ENCODE peak calls at places on chromosomes 4 and X, in nine cellular contexts. Q, R, O, L, U, P, J, C and B are unnamed samples.

GRCh38 chr4:78137538-78137937 is 80.4 kb downstream of the FRAS1 start:
- DNase-seq in J (no peak), L (no peak), R (no peak), Q (no peak), O (no peak), C (no peak), P (no peak), U (no peak), B (peak; percentile 12)

GRCh38 chr4:8122746-8123145 is 35.9 kb downstream of the ABLIM2 start:
- DNase-seq in U (no peak), R (no peak), Q (no peak), O (peak; percentile 35), C (no peak), L (no peak), J (no peak), P (no peak), B (no peak)

GRCh38 chrX:124388562-124388961 is 42.2 kb downstream of the SH2D1A start:
- DNase-seq in U (peak; percentile 45), P (peak; percentile 38), J (peak; percentile 21), L (peak; percentile 8), R (peak; percentile 41), C (peak; percentile 13), O (peak; percentile 16), Q (peak; percentile 32), B (peak; percentile 57)

GRCh38 chr4:173521474-173522159 is 8.4 kb downstream of the HAND2 start:
- DNase-seq in Q (no peak), R (no peak), O (peak; percentile 70), J (peak; percentile 64), C (no peak), L (no peak), U (no peak), P (no peak), B (no peak)

GRCh38 chrX:65990702-65991101 is 49.2 kb downstream of the VSIG4 start:
- DNase-seq in P (no peak), Q (no peak), J (no peak), C (no peak), U (no peak), R (no peak), L (no peak), O (no peak), B (no peak)

GRCh38 chr4:118278473-118279274 is 74.1 kb downstream of the PRSS12 start:
- DNase-seq in L (peak; percentile 89), Q (peak; percentile 90), R (peak; percentile 93), O (peak; percentile 93), P (peak; percentile 96), J (peak; percentile 97), U (peak; percentile 97), C (peak; percentile 96), B (peak; percentile 96)

GRCh38 chr4:18508801-18509200 is 487.2 kb upstream of the LCORL start:
- DNase-seq in C (no peak), Q (no peak), O (no peak), L (no peak), J (no peak), R (no peak), U (no peak), P (no peak), B (no peak)

GRCh38 chrX:16826207-16826606 is 39.9 kb downstream of the TXLNG start:
- DNase-seq in O (peak; percentile 33), L (no peak), Q (peak; percentile 60), P (peak; percentile 6), R (peak; percentile 44), C (no peak), U (no peak), J (peak; percentile 44), B (peak; percentile 55)

GRCh38 chr4:152063301-152064235 is 302.8 kb upstream of the GATB start:
- DNase-seq in Q (peak; percentile 18), U (peak; percentile 42), R (no peak), L (peak; percentile 29), C (no peak), P (peak; percentile 62), O (no peak), J (peak; percentile 75), B (peak; percentile 46)

GRCh38 chrX:72105436-72105835 is 26.3 kb downstream of the RTL5 start:
- DNase-seq in Q (no peak), J (no peak), P (peak; percentile 89), O (no peak), R (peak; percentile 35), C (no peak), L (no peak), U (peak; percentile 44), B (no peak)

GRCh38 chr4:121061215-121061614 is 11.1 kb downstream of the NDNF start:
- DNase-seq in R (no peak), L (no peak), J (no peak), C (no peak), P (no peak), Q (no peak), U (no peak), O (no peak), B (no peak)

GRCh38 chrX:1153940-1154339 is 58.5 kb downstream of the CRLF2 start:
- DNase-seq in Q (no peak), L (no peak), J (no peak), P (no peak), C (no peak), R (no peak), U (no peak), O (peak; percentile 17), B (no peak)

GRCh38 chr4:107888237-107888636 is 43.1 kb upstream of the CYP2U1 start:
- DNase-seq in R (no peak), C (no peak), P (no peak), L (no peak), J (no peak), U (no peak), O (no peak), Q (no peak), B (no peak)

GRCh38 chr4:74117024-74117534 is 18.1 kb upstream of the CXCL2 start:
- DNase-seq in C (no peak), L (peak; percentile 10), P (no peak), Q (peak; percentile 97), U (no peak), R (no peak), J (no peak), O (no peak), B (peak; percentile 91)

GRCh38 chrX:129876734-129877395 is 29.1 kb upstream of the UTP14A start:
- DNase-seq in C (no peak), R (no peak), Q (peak; percentile 82), O (no peak), P (no peak), L (peak; percentile 77), J (no peak), U (no peak), B (peak; percentile 53)